ENCODE peak calls at places on chromosomes 7 and 10, in four cellular contexts. A is HepG2, K is GM12878, O is K562. S is an unnamed sample.
A peak's percentile ranks its signal among the peaks of the same experiment; 100 is the strongest.

GRCh38 chr10:32990811-32991210 is 32.8 kb upstream of the ITGB1 start:
- DNase-seq in A (no peak), K (no peak), O (no peak), S (no peak)

GRCh38 chr7:68152205-68152604 is 1155.6 kb downstream of the TYW1 start:
- DNase-seq in A (no peak), K (no peak), O (no peak), S (no peak)

GRCh38 chr10:49164587-49165188 is 23.5 kb downstream of the TMEM273 start:
- DNase-seq in A (peak; percentile 28), K (no peak), O (peak; percentile 72), S (peak; percentile 56)

GRCh38 chr7:43847496-43847895 is 21.8 kb downstream of the MRPS24 start:
- DNase-seq in A (no peak), K (no peak), O (no peak), S (no peak)

GRCh38 chr10:122795924-122796323 is 49.7 kb downstream of the CUZD1 start:
- DNase-seq in A (no peak), K (no peak), O (no peak), S (no peak)

GRCh38 chr7:118429141-118429540 is 204.6 kb downstream of the ANKRD7 start:
- DNase-seq in A (no peak), K (no peak), O (no peak), S (no peak)

GRCh38 chr7:134792968-134793367 is 13.5 kb downstream of the CALD1 start:
- DNase-seq in A (no peak), K (no peak), O (no peak), S (no peak)

GRCh38 chr7:69967152-69967591 is 368.9 kb downstream of the AUTS2 start:
- DNase-seq in A (no peak), K (no peak), O (no peak), S (no peak)

GRCh38 chr7:140592957-140593356 is 47.7 kb downstream of the DENND2A start:
- DNase-seq in A (no peak), K (peak; percentile 25), O (no peak), S (no peak)

GRCh38 chr7:117825132-117825531 is 48.1 kb downstream of the CTTNBP2 start:
- DNase-seq in A (no peak), K (no peak), O (no peak), S (no peak)

GRCh38 chr7:140176271-140176701 is 497 bp downstream of the KDM7A start:
- DNase-seq in A (no peak), K (no peak), O (peak; percentile 68), S (no peak)

GRCh38 chr10:95758351-95759025 is 2.5 kb downstream of the ENTPD1 start:
- DNase-seq in A (no peak), K (peak; percentile 92), O (peak; percentile 8), S (peak; percentile 26)

GRCh38 chr10:47277352-47278151 is 22.4 kb upstream of the GDF10 start:
- DNase-seq in A (no peak), K (no peak), O (no peak), S (no peak)

GRCh38 chr7:159105845-159106614 is 38.6 kb downstream of the VIPR2 start:
- DNase-seq in A (no peak), K (no peak), O (no peak), S (no peak)

GRCh38 chr10:89274928-89275327 is 23.4 kb upstream of the LIPA start:
- DNase-seq in A (no peak), K (no peak), O (no peak), S (no peak)

GRCh38 chr7:11726251-11727155 is 105.5 kb downstream of the THSD7A start:
- DNase-seq in A (no peak), K (no peak), O (no peak), S (no peak)

GRCh38 chr10:71137701-71138100 is 74.7 kb upstream of the UNC5B start:
- DNase-seq in A (no peak), K (no peak), O (no peak), S (no peak)

GRCh38 chr7:57328457-57328856 is 121.5 kb upstream of the ZNF716 start:
- DNase-seq in A (no peak), K (no peak), O (no peak), S (no peak)

GRCh38 chr7:151051108-151051507 is 2.8 kb downstream of the ASIC3 start:
- DNase-seq in A (no peak), K (no peak), O (peak; percentile 29), S (peak; percentile 79)

GRCh38 chr7:68865351-68865885 is 732.9 kb upstream of the AUTS2 start:
- DNase-seq in A (no peak), K (no peak), O (no peak), S (no peak)

DNA sequence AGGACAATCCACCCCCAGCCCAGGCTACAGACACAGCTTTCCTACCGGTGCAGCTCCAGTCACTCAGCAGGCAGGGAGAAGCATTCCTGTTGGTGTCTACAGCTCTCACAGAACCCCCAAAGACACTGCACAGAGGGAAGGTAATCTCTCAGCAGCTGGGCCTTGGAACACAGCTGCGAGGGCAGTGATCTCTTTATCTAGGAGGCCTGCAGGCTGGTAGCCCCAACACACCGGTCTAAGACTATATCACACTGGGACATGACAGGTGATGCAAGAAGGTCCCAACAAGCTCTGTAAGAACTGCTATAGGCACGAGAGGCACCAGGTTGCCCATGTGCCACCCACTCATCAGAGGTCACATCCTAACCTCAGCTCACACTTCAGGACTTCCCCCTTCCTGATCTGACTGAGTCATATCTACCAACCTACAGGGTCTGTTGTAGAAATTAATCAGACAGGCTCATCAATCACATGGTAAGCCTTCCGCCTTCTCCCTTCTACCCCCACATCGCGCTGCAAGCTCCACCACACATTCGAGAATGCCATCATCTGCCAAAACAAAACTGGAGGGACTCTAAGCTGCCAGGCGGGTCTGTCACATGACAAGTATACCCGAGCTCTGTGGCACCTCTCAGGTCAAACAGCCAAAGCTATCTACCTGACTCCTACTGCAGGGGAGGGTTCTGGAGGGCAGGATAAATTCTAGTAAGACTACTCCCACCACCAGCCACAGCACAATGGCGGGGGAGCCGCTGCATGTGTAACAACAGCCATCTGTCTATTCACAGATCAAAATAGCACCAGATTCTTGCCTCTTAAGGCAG is 26.1 kb downstream of the FAM53B start:
- DNase-seq in A (no peak), K (peak; percentile 95), O (peak; percentile 64), S (peak; percentile 46)
- TF ChIP-seq MYC in A (no peak), K (no peak), O (peak; percentile 60), S (no peak)

GRCh38 chr10:10520391-10521385 is 497.0 kb upstream of the CELF2 start:
- DNase-seq in A (no peak), K (peak; percentile 24), O (no peak), S (no peak)
- H4K20me1 ChIP-seq in A (no peaks in the 10 kb centered on the region), K (no peaks in the 10 kb centered on the region), O (no peaks in the 10 kb centered on the region), S (no peaks in the 10 kb centered on the region)

DNA sequence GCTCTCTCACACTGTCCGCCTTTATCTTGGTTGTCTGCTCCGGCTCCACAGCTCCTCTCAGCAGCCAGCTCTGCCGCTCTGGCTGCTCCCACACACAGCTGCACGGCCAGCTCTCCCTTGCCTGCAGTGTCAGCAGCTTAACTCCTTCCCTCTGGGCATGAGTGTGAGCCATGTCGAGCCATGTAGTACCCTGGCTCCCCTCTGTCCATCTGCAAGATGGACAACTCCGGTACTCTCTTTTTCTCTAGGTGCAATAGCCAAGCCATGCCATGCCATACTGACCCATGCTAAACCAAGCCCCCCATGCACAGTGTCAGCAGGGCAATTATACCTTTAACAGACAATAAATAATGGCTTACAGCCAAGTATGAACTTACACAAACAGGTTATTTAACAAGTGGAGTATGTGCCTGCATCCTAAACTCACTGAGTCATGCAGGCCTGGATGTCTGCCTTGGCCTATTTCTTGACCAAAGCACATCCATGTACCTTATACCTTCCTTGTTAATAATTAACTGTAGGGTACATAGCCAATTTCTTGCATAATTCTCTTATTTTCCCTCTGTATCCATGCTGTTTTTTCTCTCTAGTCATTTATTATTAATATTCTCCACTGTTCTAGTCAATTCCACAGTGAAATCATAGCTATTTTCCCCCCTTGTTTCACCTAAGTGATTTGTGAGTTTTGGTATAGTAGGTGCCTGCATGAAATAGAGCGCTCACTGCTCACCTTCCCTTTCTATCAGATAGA is 170.9 kb downstream of the CDK14 start:
- DNase-seq in A (peak; percentile 94), K (no peak), O (no peak), S (no peak)
- H2AFZ ChIP-seq in A (no peak overlapping the region), K (no peak overlapping the region), O (no peak overlapping the region), S (no peak overlapping the region)

GRCh38 chr7:16433568-16434122 is 12.3 kb upstream of the CRPPA start:
- DNase-seq in A (no peak), K (no peak), O (no peak), S (no peak)

GRCh38 chr7:16430133-16430532 is 8.8 kb upstream of the CRPPA start:
- DNase-seq in A (no peak), K (no peak), O (no peak), S (no peak)

GRCh38 chr7:16428672-16429071 is 7.3 kb upstream of the CRPPA start:
- DNase-seq in A (no peak), K (no peak), O (no peak), S (no peak)

GRCh38 chr7:16432425-16432731 is 11.0 kb upstream of the CRPPA start:
- DNase-seq in A (no peak), K (no peak), O (no peak), S (no peak)

GRCh38 chr7:16431646-16432424 is 10.5 kb upstream of the CRPPA start:
- DNase-seq in A (peak; percentile 54), K (no peak), O (peak; percentile 36), S (peak; percentile 18)
- TF ChIP-seq MYC in A (no peak), K (no peak), O (no peak), S (no peak)